ENCODE peak calls at places on chromosomes 12 and 14, in six cellular contexts. X is activated CD8-positive, alpha-beta memory T cell treated with anti-CD3 and anti-CD28 coated beads for 1 hour; T is fibroblast of mammary gland; D is activated CD4-positive, alpha-beta T cell treated with anti-CD3 and anti-CD28 coated beads, Interleukin-2, amount 10 ng/mL, durations not matched to agents 7 days and 5 days; W is stimulated activated CD8-positive, alpha-beta memory T cell treated with anti-CD3 and anti-CD28 coated beads, Interleukin-7, amount 100 ng/mL, for 1 hour; K is T-cell. E is an unnamed sample.

GRCh38 chr12:50621435-50622304 is 116.9 kb downstream of the DIP2B start:
- DNase-seq in X (no peak), T (no peak), K (no peak), W (no peak), D (no peak), E (no peak)

GRCh38 chr14:53999061-53999488 is 42.5 kb upstream of the BMP4 start:
- DNase-seq in D (no peak), K (no peak), T (no peak), W (no peak), X (no peak), E (no peak)

GRCh38 chr12:51005671-51006070 is 20.5 kb downstream of the SLC11A2 start:
- DNase-seq in K (no peak), D (no peak), X (no peak), W (no peak), T (no peak), E (no peak)

GRCh38 chr12:62760779-62761178 is 174.2 kb downstream of the PPM1H start:
- DNase-seq in D (no peak), W (no peak), T (peak), X (no peak), K (no peak), E (no peak)

GRCh38 chr14:65639216-65639615 is 226.7 kb downstream of the FUT8 start:
- DNase-seq in W (no peak), T (peak), X (no peak), D (no peak), K (no peak), E (no peak)

GRCh38 chr12:107144990-107145389 is 51.6 kb upstream of the CRY1 start:
- DNase-seq in X (no peak), T (no peak), K (no peak), D (no peak), W (no peak), E (no peak)

GRCh38 chr12:111353603-111354295 is 15.1 kb downstream of the PHETA1 start:
- DNase-seq in X (no peak), K (no peak), W (no peak), T (no peak), D (no peak), E (no peak)

GRCh38 chr12:50641566-50641965 is 122.3 kb upstream of the ATF1 start:
- DNase-seq in K (no peak), W (no peak), X (no peak), T (no peak), D (no peak), E (no peak)

E was measured in neural crest cell.